ENCODE peak calls at places on chromosome 15, in six cellular contexts. Z is A549, R is HL-60, S is prostate gland, H is tibial artery, B is K562. L is an unnamed sample.

GRCh38 chr15:56984681-56985515 is 66.5 kb downstream of the TCF12 start:
- DNase-seq in S (no peak), Z (no peak), H (no peak), R (peak; percentile 10), B (no peak), L (no peak)

GRCh38 chr15:77944002-77944867 is 133.3 kb downstream of the TBC1D2B start:
- DNase-seq in B (peak; percentile 85), H (peak; percentile 89), R (peak; percentile 43), Z (no peak), S (peak; percentile 55), L (no peak)

GRCh38 chr15:66884661-66885237 is 180.7 kb upstream of the SMAD3 start:
- DNase-seq in B (no peak), H (no peak), S (no peak), Z (no peak), R (no peak), L (no peak)

GRCh38 chr15:84671211-84671610 is 13.2 kb upstream of the NMB start:
- DNase-seq in R (no peak), S (no peak), H (no peak), Z (no peak), B (no peak), L (no peak)

GRCh38 chr15:70066422-70066821 is 31.3 kb downstream of the TLE3 start:
- DNase-seq in S (no peak), H (no peak), R (no peak), B (no peak), Z (no peak), L (no peak)

GRCh38 chr15:93523490-93523889 is 434.5 kb upstream of the RGMA start:
- DNase-seq in B (no peak), R (no peak), S (no peak), Z (no peak), H (no peak), L (no peak)

GRCh38 chr15:81809543-81809942 is 236.3 kb downstream of the MEX3B start:
- DNase-seq in H (no peak), B (peak; percentile 10), S (no peak), Z (peak; percentile 32), R (peak; percentile 56), L (no peak)

GRCh38 chr15:94644433-94644832 is 413.1 kb downstream of the MCTP2 start:
- DNase-seq in B (no peak), S (no peak), R (no peak), H (no peak), Z (no peak), L (no peak)

GRCh38 chr15:45588199-45588910 is 1.2 kb downstream of the BLOC1S6 start:
- DNase-seq in H (no peak), Z (no peak), B (no peak), S (no peak), R (no peak), L (no peak)

GRCh38 chr15:70491183-70491621 is 272.2 kb downstream of the UACA start:
- DNase-seq in H (no peak), B (no peak), R (peak; percentile 49), S (no peak), Z (no peak), L (no peak)

GRCh38 chr15:50134524-50135024 is 15.5 kb upstream of the ATP8B4 start:
- DNase-seq in S (no peak), Z (peak; percentile 80), B (peak; percentile 45), R (peak; percentile 87), H (no peak), L (peak; percentile 33)

GRCh38 chr15:44654858-44655257 is 8.6 kb downstream of the SPG11 start:
- DNase-seq in B (no peak), S (no peak), Z (no peak), R (no peak), H (no peak), L (no peak)

GRCh38 chr15:96356494-96357455 is 26.3 kb downstream of the NR2F2 start:
- DNase-seq in S (peak; percentile 73), Z (peak; percentile 82), B (peak; percentile 93), H (peak; percentile 75), R (peak; percentile 90), L (no peak)

GRCh38 chr15:39629376-39629775 is 48.5 kb downstream of the THBS1 start:
- DNase-seq in Z (no peak), R (no peak), S (no peak), H (no peak), B (no peak), L (peak; percentile 61)

GRCh38 chr15:27912283-27912682 is 186.8 kb downstream of the OCA2 start:
- DNase-seq in Z (no peak), B (no peak), S (no peak), H (no peak), R (no peak), L (no peak)

GRCh38 chr15:80093854-80094418 is 34.5 kb downstream of the ZFAND6 start:
- DNase-seq in R (no peak), H (peak; percentile 37), Z (no peak), S (peak; percentile 83), B (peak; percentile 76), L (no peak)

GRCh38 chr15:47817825-47818681 is 100.7 kb downstream of the SEMA6D start:
- DNase-seq in B (no peak), H (no peak), S (no peak), Z (no peak), R (no peak), L (no peak)

GRCh38 chr15:85750319-85750806 is 44.4 kb downstream of the KLHL25 start:
- DNase-seq in S (peak; percentile 48), Z (no peak), H (peak; percentile 66), B (no peak), R (no peak), L (no peak)
- H3K4me3 ChIP-seq in S (no peak overlapping the region), Z (no peak overlapping the region), H (peak overlapping the region; percentile 41), B (no peak overlapping the region), R (no peak overlapping the region), L (no peak overlapping the region)

GRCh38 chr15:101679861-101680260 is 27.7 kb upstream of the TM2D3 start:
- DNase-seq in R (no peak), H (no peak), Z (no peak), S (no peak), B (no peak), L (no peak)

GRCh38 chr15:101672298-101672697 is 20.1 kb upstream of the TM2D3 start:
- DNase-seq in Z (no peak), H (no peak), S (no peak), R (no peak), B (no peak), L (no peak)

GRCh38 chr15:101676965-101677364 is 24.8 kb upstream of the TM2D3 start:
- DNase-seq in B (no peak), Z (no peak), S (no peak), R (no peak), H (no peak), L (no peak)

GRCh38 chr15:101675015-101675414 is 22.8 kb upstream of the TM2D3 start:
- DNase-seq in B (no peak), Z (no peak), H (no peak), R (no peak), S (no peak), L (no peak)

DNA sequence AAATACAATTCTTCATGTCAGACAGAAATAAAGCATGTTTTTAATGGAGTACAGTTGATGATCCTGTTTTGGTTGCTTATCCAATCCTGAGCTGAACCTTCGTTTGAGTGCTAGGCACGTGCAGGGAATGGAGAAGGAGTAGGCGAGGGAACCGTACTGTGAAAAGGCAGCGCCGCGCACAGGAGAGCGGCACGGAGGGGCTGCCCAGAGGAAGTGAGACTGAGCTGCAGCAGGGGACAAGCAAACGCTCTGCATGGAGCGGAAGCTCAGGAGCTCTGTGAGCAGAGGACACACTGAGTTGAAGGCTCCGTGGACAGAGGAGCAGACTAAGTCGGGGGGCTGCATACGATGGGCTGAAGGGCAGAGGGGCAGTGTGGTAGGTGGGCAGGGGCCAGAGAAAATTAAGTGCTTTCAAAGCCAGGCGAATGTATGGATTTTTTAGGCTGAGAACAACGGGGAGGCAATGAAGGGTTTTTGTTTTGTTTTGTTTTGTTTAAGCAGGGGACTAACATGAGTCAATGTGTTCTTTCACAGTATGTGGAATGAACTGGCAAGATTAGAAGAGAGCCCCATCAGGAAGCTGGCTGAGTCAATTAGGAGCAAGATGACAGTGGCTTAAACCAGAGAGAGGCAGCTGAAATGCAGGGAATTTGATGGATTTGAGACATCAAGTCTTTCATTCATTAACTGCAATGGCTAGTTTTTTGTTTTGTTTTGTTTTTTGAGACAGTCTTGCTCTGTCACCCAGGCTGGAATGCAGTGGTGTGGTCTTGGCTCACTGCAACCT is 23.8 kb upstream of the TM2D3 start:
- DNase-seq in S (no peak), B (no peak), R (no peak), Z (peak; percentile 34), H (no peak), L (no peak)
- H3K4me3 ChIP-seq in S (no peak overlapping the region), B (no peak overlapping the region), R (no peak overlapping the region), Z (no peak overlapping the region), H (no peak overlapping the region), L (no peak overlapping the region)

GRCh38 chr15:76337739-76338554 is 1.4 kb downstream of the ISL2 start:
- DNase-seq in S (no peak), H (no peak), R (peak; percentile 49), Z (no peak), B (peak; percentile 66), L (no peak)
- H3K4me3 ChIP-seq in S (peak overlapping the region; percentile 2), H (no peak overlapping the region), R (peak overlapping the region; percentile 66), Z (peak overlapping the region; percentile 75), B (peak overlapping the region; percentile 53), L (no peak overlapping the region)

DNA sequence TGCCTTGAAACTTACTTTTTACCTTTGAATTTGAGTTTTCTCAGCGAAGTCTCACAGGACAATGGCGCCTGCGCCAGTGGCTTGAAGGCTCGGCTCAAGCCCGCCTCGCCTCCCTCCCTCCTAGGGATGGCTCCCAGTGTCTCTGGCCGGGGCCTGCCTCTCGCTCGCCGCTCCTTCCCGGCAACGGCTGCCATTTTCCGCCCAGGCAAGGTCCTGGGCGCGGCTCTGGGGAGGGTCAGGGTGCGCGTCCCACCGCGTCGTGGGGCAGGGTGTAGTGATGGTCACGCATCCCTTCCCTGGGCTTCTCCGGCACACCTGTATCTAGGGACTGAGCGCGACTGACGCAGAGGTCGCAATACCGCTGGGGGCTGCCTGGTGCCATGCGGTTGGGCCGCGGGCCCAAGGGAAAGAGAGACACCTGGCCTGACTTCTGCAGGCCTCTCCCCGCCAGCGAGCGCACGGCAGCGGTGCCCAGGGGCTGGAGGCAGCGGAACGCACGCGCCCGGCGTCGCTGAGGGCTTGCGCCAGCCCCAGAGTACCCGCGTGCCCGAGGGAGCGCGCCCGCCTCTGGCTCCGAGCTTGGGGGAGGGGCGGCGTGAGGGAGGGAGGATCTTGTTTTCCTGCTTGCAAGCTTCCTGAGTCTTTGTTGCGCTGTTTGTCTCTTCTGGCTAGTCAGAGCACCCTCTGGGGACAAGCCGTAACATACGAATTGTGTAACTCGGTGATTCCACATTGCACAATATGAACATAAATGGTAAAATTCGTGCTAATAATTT is 20.7 kb upstream of the FEM1B start:
- DNase-seq in R (peak; percentile 95), S (peak; percentile 93), B (no peak), Z (peak; percentile 64), H (peak; percentile 94), L (peak; percentile 81)
- H3K4me3 ChIP-seq in R (peak overlapping the region; percentile 30), S (peak overlapping the region; percentile 43), B (no peak overlapping the region), Z (peak overlapping the region; percentile 28), H (peak overlapping the region; percentile 53), L (peak overlapping the region; percentile 53)

GRCh38 chr15:98842973-98843285 is 164.7 kb downstream of the PGPEP1L start:
- DNase-seq in Z (no peak), H (no peak), B (no peak), R (peak; percentile 31), S (no peak), L (no peak)
- H3K4me3 ChIP-seq in Z (peak overlapping the region; percentile 32), H (no peak overlapping the region), B (no peak overlapping the region), R (no peak overlapping the region), S (no peak overlapping the region), L (no peak overlapping the region)

GRCh38 chr15:43515731-43516130 is 1.7 kb upstream of the MAP1A start:
- DNase-seq in H (no peak), Z (no peak), R (no peak), S (no peak), B (no peak), L (no peak)
- H3K4me3 ChIP-seq in H (no peak overlapping the region), Z (no peak overlapping the region), R (no peak overlapping the region), S (no peak overlapping the region), B (no peak overlapping the region), L (no peak overlapping the region)